ENCODE peak calls at places on chromosomes 16 and 17, in eight cellular contexts. One of them, this sample, is unnamed.

GRCh38 chr17:81002409-81003361 is 11.0 kb downstream of the CHMP6 start:
- DNase-seq in heart right ventricle: peak; percentile 72
- DNase-seq in GM12865: no peak
- DNase-seq in omental fat pad: peak; percentile 48
- DNase-seq in WTC11: no peak
- DNase-seq in H1: no peak
- DNase-seq in uterus: peak; percentile 71
- DNase-seq in cardiac fibroblast: peak; percentile 70
- DNase-seq in this sample: no peak

GRCh38 chr16:62036101-62036806 is at the start of gene CDH8:
- DNase-seq in heart right ventricle: no peak
- DNase-seq in GM12865: no peak
- DNase-seq in omental fat pad: no peak
- DNase-seq in WTC11: peak; percentile 76
- DNase-seq in H1: peak; percentile 82
- DNase-seq in uterus: no peak
- DNase-seq in cardiac fibroblast: peak; percentile 14
- DNase-seq in this sample: peak; percentile 69

GRCh38 chr16:27355610-27356009 is 41.8 kb downstream of the IL4R start:
- DNase-seq in heart right ventricle: peak; percentile 56
- DNase-seq in GM12865: peak; percentile 47
- DNase-seq in omental fat pad: no peak
- DNase-seq in WTC11: peak; percentile 80
- DNase-seq in H1: peak; percentile 83
- DNase-seq in uterus: no peak
- DNase-seq in cardiac fibroblast: peak; percentile 71
- DNase-seq in this sample: peak; percentile 14

GRCh38 chr17:32609085-32609484 is 122.3 kb downstream of the CDK5R1 start:
- DNase-seq in heart right ventricle: peak; percentile 57
- DNase-seq in GM12865: peak; percentile 74
- DNase-seq in omental fat pad: no peak
- DNase-seq in WTC11: no peak
- DNase-seq in H1: no peak
- DNase-seq in uterus: no peak
- DNase-seq in cardiac fibroblast: peak; percentile 22
- DNase-seq in this sample: no peak

GRCh38 chr17:10827898-10828552 is 9.9 kb downstream of the PIRT start:
- DNase-seq in heart right ventricle: no peak
- DNase-seq in GM12865: no peak
- DNase-seq in omental fat pad: no peak
- DNase-seq in WTC11: no peak
- DNase-seq in H1: no peak
- DNase-seq in uterus: no peak
- DNase-seq in cardiac fibroblast: no peak
- DNase-seq in this sample: no peak

GRCh38 chr17:16935786-16936185 is 36.1 kb downstream of the TNFRSF13B start:
- DNase-seq in heart right ventricle: no peak
- DNase-seq in GM12865: peak; percentile 31
- DNase-seq in omental fat pad: no peak
- DNase-seq in WTC11: peak; percentile 4
- DNase-seq in H1: no peak
- DNase-seq in uterus: no peak
- DNase-seq in cardiac fibroblast: no peak
- DNase-seq in this sample: no peak

GRCh38 chr17:6497496-6498221 is 53.4 kb downstream of the PIMREG start:
- DNase-seq in heart right ventricle: no peak
- DNase-seq in GM12865: no peak
- DNase-seq in omental fat pad: no peak
- DNase-seq in WTC11: no peak
- DNase-seq in H1: no peak
- DNase-seq in uterus: no peak
- DNase-seq in cardiac fibroblast: no peak
- DNase-seq in this sample: peak; percentile 28

GRCh38 chr17:75152971-75153853 is 1.1 kb downstream of the JPT1 start:
- DNase-seq in heart right ventricle: no peak
- DNase-seq in GM12865: peak; percentile 68
- DNase-seq in omental fat pad: no peak
- DNase-seq in WTC11: peak; percentile 47
- DNase-seq in H1: no peak
- DNase-seq in uterus: no peak
- DNase-seq in cardiac fibroblast: peak; percentile 39
- DNase-seq in this sample: peak; percentile 48

GRCh38 chr16:1572664-1573063 is 39.2 kb downstream of the TMEM204 start:
- DNase-seq in heart right ventricle: no peak
- DNase-seq in GM12865: no peak
- DNase-seq in omental fat pad: no peak
- DNase-seq in WTC11: no peak
- DNase-seq in H1: no peak
- DNase-seq in uterus: no peak
- DNase-seq in cardiac fibroblast: no peak
- DNase-seq in this sample: no peak

GRCh38 chr17:82105882-82106696 is 8.1 kb upstream of the FASN start:
- DNase-seq in heart right ventricle: peak; percentile 50
- DNase-seq in GM12865: peak; percentile 91
- DNase-seq in omental fat pad: no peak
- DNase-seq in WTC11: peak; percentile 77
- DNase-seq in H1: peak; percentile 79
- DNase-seq in uterus: peak; percentile 23
- DNase-seq in cardiac fibroblast: peak; percentile 50
- DNase-seq in this sample: peak; percentile 53
- TF ChIP-seq CTCF in heart right ventricle: no peak
- TF ChIP-seq CTCF in GM12865: peak; percentile 63
- TF ChIP-seq CTCF in omental fat pad: no peak
- TF ChIP-seq CTCF in WTC11: no peak
- TF ChIP-seq CTCF in H1: peak; percentile 70
- TF ChIP-seq CTCF in uterus: no peak
- TF ChIP-seq CTCF in cardiac fibroblast: peak; percentile 53
- TF ChIP-seq CTCF in this sample: peak; percentile 22

DNA sequence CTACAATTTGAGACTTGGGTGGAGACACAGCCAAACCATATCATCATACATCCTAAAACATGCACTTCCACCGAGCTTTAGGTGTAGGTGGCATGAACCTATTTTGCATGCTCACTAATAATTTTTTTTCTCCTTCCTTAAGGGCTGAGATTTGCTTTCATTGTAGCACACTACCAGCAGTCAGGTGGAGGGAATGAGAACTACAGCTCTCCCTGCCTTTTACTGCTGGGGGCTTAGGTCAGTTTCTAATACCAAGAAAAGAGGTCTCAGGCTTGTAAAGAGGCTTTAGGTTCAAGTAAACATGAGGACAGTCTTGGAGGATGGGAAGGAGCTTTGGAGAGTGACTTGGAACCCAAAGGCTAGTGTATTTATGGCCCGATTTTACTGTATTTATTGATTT is 22.0 kb downstream of the CFAP20 start:
- DNase-seq in heart right ventricle: no peak
- DNase-seq in GM12865: no peak
- DNase-seq in omental fat pad: no peak
- DNase-seq in WTC11: no peak
- DNase-seq in H1: no peak
- DNase-seq in uterus: no peak
- DNase-seq in cardiac fibroblast: no peak
- DNase-seq in this sample: no peak
- TF ChIP-seq CTCF in heart right ventricle: no peak
- TF ChIP-seq CTCF in GM12865: no peak
- TF ChIP-seq CTCF in omental fat pad: no peak
- TF ChIP-seq CTCF in WTC11: no peak
- TF ChIP-seq CTCF in H1: peak; percentile 29
- TF ChIP-seq CTCF in uterus: no peak
- TF ChIP-seq CTCF in cardiac fibroblast: no peak
- TF ChIP-seq CTCF in this sample: no peak

GRCh38 chr17:40422990-40423611 is 5.4 kb upstream of the TOP2A start:
- DNase-seq in heart right ventricle: no peak
- DNase-seq in GM12865: no peak
- DNase-seq in omental fat pad: no peak
- DNase-seq in WTC11: peak; percentile 67
- DNase-seq in H1: peak; percentile 73
- DNase-seq in uterus: no peak
- DNase-seq in cardiac fibroblast: no peak
- DNase-seq in this sample: peak; percentile 33
- TF ChIP-seq CTCF in heart right ventricle: no peak
- TF ChIP-seq CTCF in GM12865: no peak
- TF ChIP-seq CTCF in omental fat pad: no peak
- TF ChIP-seq CTCF in WTC11: no peak
- TF ChIP-seq CTCF in H1: peak; percentile 4
- TF ChIP-seq CTCF in uterus: no peak
- TF ChIP-seq CTCF in cardiac fibroblast: peak; percentile 22
- TF ChIP-seq CTCF in this sample: peak; percentile 16

GRCh38 chr16:24700549-24701392 is 28.7 kb upstream of the TNRC6A start:
- DNase-seq in heart right ventricle: peak; percentile 48
- DNase-seq in GM12865: peak; percentile 22
- DNase-seq in omental fat pad: peak; percentile 30
- DNase-seq in WTC11: no peak
- DNase-seq in H1: no peak
- DNase-seq in uterus: peak; percentile 94
- DNase-seq in cardiac fibroblast: peak; percentile 99
- DNase-seq in this sample: no peak
- TF ChIP-seq CTCF in heart right ventricle: peak; percentile 54
- TF ChIP-seq CTCF in GM12865: no peak
- TF ChIP-seq CTCF in omental fat pad: no peak
- TF ChIP-seq CTCF in WTC11: no peak
- TF ChIP-seq CTCF in H1: peak; percentile 40
- TF ChIP-seq CTCF in uterus: peak; percentile 34
- TF ChIP-seq CTCF in cardiac fibroblast: peak; percentile 47
- TF ChIP-seq CTCF in this sample: no peak

GRCh38 chr16:68825427-68825826 is 17.9 kb upstream of the TANGO6 start:
- DNase-seq in heart right ventricle: no peak
- DNase-seq in GM12865: no peak
- DNase-seq in omental fat pad: no peak
- DNase-seq in WTC11: no peak
- DNase-seq in H1: no peak
- DNase-seq in uterus: no peak
- DNase-seq in cardiac fibroblast: no peak
- DNase-seq in this sample: no peak
- TF ChIP-seq CTCF in heart right ventricle: no peak
- TF ChIP-seq CTCF in GM12865: no peak
- TF ChIP-seq CTCF in omental fat pad: no peak
- TF ChIP-seq CTCF in WTC11: no peak
- TF ChIP-seq CTCF in H1: no peak
- TF ChIP-seq CTCF in uterus: no peak
- TF ChIP-seq CTCF in cardiac fibroblast: no peak
- TF ChIP-seq CTCF in this sample: no peak

GRCh38 chr16:81349608-81350305 is 35.0 kb downstream of the GAN start:
- DNase-seq in heart right ventricle: no peak
- DNase-seq in GM12865: no peak
- DNase-seq in omental fat pad: no peak
- DNase-seq in WTC11: no peak
- DNase-seq in H1: no peak
- DNase-seq in uterus: no peak
- DNase-seq in cardiac fibroblast: no peak
- DNase-seq in this sample: no peak

GRCh38 chr16:81353895-81354294 is 39.1 kb downstream of the GAN start:
- DNase-seq in heart right ventricle: no peak
- DNase-seq in GM12865: no peak
- DNase-seq in omental fat pad: no peak
- DNase-seq in WTC11: no peak
- DNase-seq in H1: no peak
- DNase-seq in uterus: no peak
- DNase-seq in cardiac fibroblast: no peak
- DNase-seq in this sample: no peak

GRCh38 chr16:81347425-81347824 is 32.7 kb downstream of the GAN start:
- DNase-seq in heart right ventricle: no peak
- DNase-seq in GM12865: no peak
- DNase-seq in omental fat pad: no peak
- DNase-seq in WTC11: no peak
- DNase-seq in H1: no peak
- DNase-seq in uterus: no peak
- DNase-seq in cardiac fibroblast: peak; percentile 10
- DNase-seq in this sample: no peak

DNA sequence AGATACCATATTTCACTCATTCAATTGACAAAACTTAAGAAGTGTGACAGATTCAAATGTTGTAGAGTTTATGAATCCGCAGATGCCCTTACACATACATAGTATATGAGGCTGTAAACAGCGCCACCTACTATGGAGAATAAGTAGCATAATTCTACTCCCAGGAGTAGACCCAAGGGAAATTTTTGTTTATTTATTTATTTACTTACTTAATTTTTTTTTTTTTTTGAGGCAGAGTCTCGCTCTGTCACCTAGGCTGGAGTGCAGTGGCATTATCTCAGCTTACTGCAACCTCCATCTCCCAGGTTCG is 35.5 kb downstream of the GAN start:
- DNase-seq in heart right ventricle: no peak
- DNase-seq in GM12865: no peak
- DNase-seq in omental fat pad: no peak
- DNase-seq in WTC11: no peak
- DNase-seq in H1: no peak
- DNase-seq in uterus: no peak
- DNase-seq in cardiac fibroblast: peak; percentile 22
- DNase-seq in this sample: no peak
- TF ChIP-seq CTCF in heart right ventricle: peak; percentile 6
- TF ChIP-seq CTCF in GM12865: no peak
- TF ChIP-seq CTCF in omental fat pad: no peak
- TF ChIP-seq CTCF in WTC11: no peak
- TF ChIP-seq CTCF in H1: peak; percentile 14
- TF ChIP-seq CTCF in uterus: no peak
- TF ChIP-seq CTCF in cardiac fibroblast: peak; percentile 3
- TF ChIP-seq CTCF in this sample: no peak

GRCh38 chr17:11979795-11980194 is 17.5 kb downstream of the ZNF18 start:
- DNase-seq in heart right ventricle: no peak
- DNase-seq in GM12865: no peak
- DNase-seq in omental fat pad: no peak
- DNase-seq in WTC11: no peak
- DNase-seq in H1: no peak
- DNase-seq in uterus: no peak
- DNase-seq in cardiac fibroblast: no peak
- DNase-seq in this sample: no peak

GRCh38 chr17:11981862-11982261 is 15.4 kb downstream of the ZNF18 start:
- DNase-seq in heart right ventricle: no peak
- DNase-seq in GM12865: no peak
- DNase-seq in omental fat pad: no peak
- DNase-seq in WTC11: no peak
- DNase-seq in H1: no peak
- DNase-seq in uterus: no peak
- DNase-seq in cardiac fibroblast: no peak
- DNase-seq in this sample: no peak

GRCh38 chr17:11986179-11986938 is 10.9 kb downstream of the ZNF18 start:
- DNase-seq in heart right ventricle: no peak
- DNase-seq in GM12865: no peak
- DNase-seq in omental fat pad: no peak
- DNase-seq in WTC11: no peak
- DNase-seq in H1: no peak
- DNase-seq in uterus: no peak
- DNase-seq in cardiac fibroblast: no peak
- DNase-seq in this sample: no peak

DNA sequence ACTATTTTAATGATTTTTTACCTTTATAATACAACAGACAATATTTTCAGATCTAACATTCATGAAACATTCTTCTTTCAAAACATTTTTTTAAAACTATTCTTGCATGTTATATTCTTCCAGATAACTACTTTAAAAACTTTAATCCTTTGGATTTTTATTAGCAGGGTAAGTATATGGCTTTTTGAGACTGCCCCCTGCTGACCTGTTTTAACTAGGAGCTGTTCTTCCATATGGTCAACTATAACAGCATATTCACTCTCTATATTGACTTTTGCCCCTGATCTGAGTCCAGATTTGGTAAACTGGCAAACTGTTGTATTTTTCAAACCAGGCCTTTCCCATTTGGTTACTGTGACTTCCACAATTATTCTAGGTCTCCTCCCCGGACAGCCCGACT is 16.5 kb downstream of the ZNF18 start:
- DNase-seq in heart right ventricle: no peak
- DNase-seq in GM12865: no peak
- DNase-seq in omental fat pad: no peak
- DNase-seq in WTC11: no peak
- DNase-seq in H1: no peak
- DNase-seq in uterus: no peak
- DNase-seq in cardiac fibroblast: peak; percentile 37
- DNase-seq in this sample: no peak
- TF ChIP-seq CTCF in heart right ventricle: no peak
- TF ChIP-seq CTCF in GM12865: no peak
- TF ChIP-seq CTCF in omental fat pad: no peak
- TF ChIP-seq CTCF in WTC11: peak; percentile 9
- TF ChIP-seq CTCF in H1: peak; percentile 2
- TF ChIP-seq CTCF in uterus: no peak
- TF ChIP-seq CTCF in cardiac fibroblast: peak; percentile 38
- TF ChIP-seq CTCF in this sample: no peak

This sample was measured in nephron progenitor cell.